ENCODE peak calls at places on chromosome 17, in six cellular contexts. S, R, Q, D, G and C are unnamed samples.

GRCh38 chr17:21177854-21178600 is 35.9 kb downstream of the TMEM11 start:
- DNase-seq in R (no peak), D (no peak), S (no peak), Q (no peak), G (no peak), C (peak)

GRCh38 chr17:74042744-74043486 is 160.6 kb upstream of the RPL38 start:
- DNase-seq in D (peak), S (peak), G (no peak), Q (no peak), R (peak), C (no peak)

GRCh38 chr17:47317119-47317518 is 6.6 kb upstream of the EFCAB13 start:
- DNase-seq in D (peak), S (no peak), G (no peak), R (no peak), Q (no peak), C (no peak)

GRCh38 chr17:15510361-15510760 is 42.9 kb upstream of the CDRT4 start:
- DNase-seq in Q (no peak), D (peak), G (no peak), R (peak), S (no peak), C (no peak)

GRCh38 chr17:81809556-81809998 is 5.6 kb downstream of the GCGR start:
- DNase-seq in S (no peak), G (no peak), D (no peak), R (no peak), Q (no peak), C (no peak)

GRCh38 chr17:74702132-74702876 is 10.4 kb downstream of the CD300LF start:
- DNase-seq in S (no peak), Q (no peak), D (no peak), G (no peak), R (no peak), C (no peak)

GRCh38 chr17:71792966-71793365 is 327.9 kb upstream of the SOX9 start:
- DNase-seq in D (peak), G (no peak), S (no peak), R (peak), Q (no peak), C (no peak)

GRCh38 chr17:69477900-69478266 is 63.4 kb downstream of the MAP2K6 start:
- DNase-seq in S (no peak), R (no peak), Q (no peak), D (no peak), G (no peak), C (no peak)

GRCh38 chr17:3835410-3836229 is 10.4 kb downstream of the NCBP3 start:
- DNase-seq in D (no peak), R (no peak), S (no peak), G (no peak), Q (no peak), C (no peak)

GRCh38 chr17:47618416-47618815 is 31.3 kb upstream of the KPNB1 start:
- DNase-seq in R (peak), G (no peak), D (peak), S (peak), Q (no peak), C (no peak)

GRCh38 chr17:36525113-36525512 is 9.6 kb downstream of the MYO19 start:
- DNase-seq in R (no peak), Q (no peak), D (peak), S (no peak), G (no peak), C (no peak)

GRCh38 chr17:82920715-82921114 is 80.9 kb upstream of the ZNF750 start:
- DNase-seq in G (no peak), R (no peak), S (no peak), D (no peak), Q (no peak), C (no peak)

GRCh38 chr17:3678095-3678820 is 9.6 kb downstream of the EMC6 start:
- DNase-seq in Q (no peak), S (peak), D (peak), G (no peak), R (no peak), C (peak)

GRCh38 chr17:63843387-63844292 is 1.2 kb upstream of the SMARCD2 start:
- DNase-seq in G (no peak), D (peak), R (peak), S (no peak), Q (no peak), C (no peak)

GRCh38 chr17:75341784-75342183 is 52.6 kb upstream of the SLC25A19 start:
- DNase-seq in R (no peak), D (no peak), S (no peak), Q (no peak), G (no peak), C (no peak)

GRCh38 chr17:39217734-39218369 is 7.9 kb downstream of the STAC2 start:
- DNase-seq in S (no peak), Q (no peak), R (no peak), G (no peak), D (no peak), C (no peak)

GRCh38 chr17:17235212-17236174 is 1.5 kb downstream of the FLCN start:
- DNase-seq in R (peak), Q (no peak), D (peak), G (no peak), S (no peak), C (no peak)

GRCh38 chr17:6497496-6498221 is 53.4 kb downstream of the PIMREG start:
- DNase-seq in S (no peak), D (no peak), Q (no peak), R (no peak), G (no peak), C (peak)
- H2BK15ac ChIP-seq in S (no peak), D (no peak), Q (peak), R (no peak), G (peak), C (no peak)

GRCh38 chr17:80663783-80664206 is 119.2 kb downstream of the RPTOR start:
- DNase-seq in G (no peak), R (peak), D (peak), Q (no peak), S (no peak), C (no peak)
- H2BK15ac ChIP-seq in G (peak), R (no peak), D (peak), Q (no peak), S (no peak), C (no peak)

GRCh38 chr17:19933633-19934032 is 44.0 kb downstream of the AKAP10 start:
- DNase-seq in Q (no peak), S (no peak), D (no peak), R (no peak), G (no peak), C (no peak)
- H2BK15ac ChIP-seq in Q (no peak), S (no peak), D (no peak), R (no peak), G (no peak), C (no peak)

DNA sequence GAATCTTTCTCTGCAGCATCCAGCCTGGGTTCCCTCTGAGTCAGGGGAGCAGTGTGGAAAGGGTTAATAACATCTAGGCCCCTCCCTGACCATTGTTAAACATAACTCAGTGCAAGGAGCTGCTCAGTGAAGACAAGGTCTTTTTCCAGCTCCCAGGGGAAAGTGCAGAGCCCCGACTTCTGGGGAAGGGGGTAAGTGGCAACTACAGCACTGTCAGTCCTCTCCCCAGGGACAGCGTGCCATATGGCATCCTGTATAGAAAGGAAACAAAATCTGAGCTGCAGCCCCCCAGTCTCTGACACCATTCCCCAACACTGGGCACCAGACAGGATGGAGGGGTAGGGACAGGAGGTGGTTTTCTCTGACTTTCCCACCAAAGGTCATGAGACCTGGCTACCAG is 7.8 kb downstream of the MRPL27 start:
- DNase-seq in D (no peak), S (no peak), Q (no peak), R (no peak), G (no peak), C (no peak)
- H2BK15ac ChIP-seq in D (no peak), S (no peak), Q (no peak), R (no peak), G (no peak), C (no peak)

GRCh38 chr17:2244545-2245525 is 58.8 kb downstream of the SMG6 start:
- DNase-seq in S (peak), R (peak), D (peak), Q (peak), G (peak), C (peak)
- H2BK15ac ChIP-seq in S (no peak), R (no peak), D (peak), Q (no peak), G (no peak), C (no peak)

GRCh38 chr17:58352018-58352842 is at the start of gene SUPT4H1:
- DNase-seq in R (peak), D (peak), Q (peak), S (peak), G (peak), C (peak)
- H2BK15ac ChIP-seq in R (peak), D (no peak), Q (peak), S (no peak), G (no peak), C (no peak)

DNA sequence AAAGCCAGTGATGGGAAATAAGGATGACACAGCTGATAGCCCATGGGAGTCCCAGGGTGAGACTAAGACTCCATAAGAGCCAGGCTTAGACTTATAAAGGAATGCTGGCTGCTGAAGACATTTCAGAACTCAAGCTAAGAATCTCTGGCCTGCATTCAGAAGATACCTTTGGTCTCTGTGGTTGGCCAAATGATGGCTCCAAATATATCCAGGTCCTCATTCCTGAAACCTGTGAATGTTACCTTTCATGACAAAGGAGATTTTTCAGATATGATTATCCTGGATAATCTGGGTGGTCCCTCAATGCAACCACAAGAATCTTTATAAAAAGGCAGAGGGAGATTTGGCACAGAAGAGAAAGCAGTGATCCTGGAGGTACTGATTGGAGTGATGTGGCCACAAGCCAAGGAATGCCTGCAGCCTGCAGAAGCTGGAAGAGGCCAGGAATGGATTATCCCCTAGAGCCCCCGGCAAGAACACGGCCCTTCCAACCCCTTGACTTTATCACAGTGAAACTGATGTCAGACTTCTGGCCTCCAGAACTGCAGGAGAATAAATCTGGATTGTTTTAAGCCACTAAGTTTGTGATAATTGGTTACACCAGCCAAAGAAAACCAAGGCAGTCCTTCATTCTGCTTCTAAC is 253.3 kb downstream of the SLC39A11 start:
- DNase-seq in Q (no peak), D (no peak), G (no peak), R (no peak), S (no peak), C (no peak)
- H2BK15ac ChIP-seq in Q (no peak), D (no peak), G (no peak), R (no peak), S (no peak), C (no peak)

GRCh38 chr17:50699410-50699809 is 8.3 kb downstream of the ANKRD40 start:
- DNase-seq in D (no peak), G (no peak), S (no peak), R (no peak), Q (no peak), C (no peak)

GRCh38 chr17:50697076-50697475 is 10.6 kb downstream of the ANKRD40 start:
- DNase-seq in Q (no peak), D (no peak), G (no peak), R (no peak), S (no peak), C (no peak)

GRCh38 chr17:50693041-50693682 is 14.6 kb downstream of the ANKRD40 start:
- DNase-seq in G (no peak), R (no peak), D (peak), S (no peak), Q (no peak), C (no peak)

GRCh38 chr17:50696365-50696879 is 11.3 kb downstream of the ANKRD40 start:
- DNase-seq in Q (no peak), S (no peak), G (no peak), D (no peak), R (no peak), C (no peak)

GRCh38 chr17:50697663-50698272 is 9.9 kb downstream of the ANKRD40 start:
- DNase-seq in D (no peak), G (no peak), R (no peak), S (no peak), Q (no peak), C (no peak)
- H2BK15ac ChIP-seq in D (no peak), G (no peak), R (no peak), S (no peak), Q (no peak), C (no peak)

DNA sequence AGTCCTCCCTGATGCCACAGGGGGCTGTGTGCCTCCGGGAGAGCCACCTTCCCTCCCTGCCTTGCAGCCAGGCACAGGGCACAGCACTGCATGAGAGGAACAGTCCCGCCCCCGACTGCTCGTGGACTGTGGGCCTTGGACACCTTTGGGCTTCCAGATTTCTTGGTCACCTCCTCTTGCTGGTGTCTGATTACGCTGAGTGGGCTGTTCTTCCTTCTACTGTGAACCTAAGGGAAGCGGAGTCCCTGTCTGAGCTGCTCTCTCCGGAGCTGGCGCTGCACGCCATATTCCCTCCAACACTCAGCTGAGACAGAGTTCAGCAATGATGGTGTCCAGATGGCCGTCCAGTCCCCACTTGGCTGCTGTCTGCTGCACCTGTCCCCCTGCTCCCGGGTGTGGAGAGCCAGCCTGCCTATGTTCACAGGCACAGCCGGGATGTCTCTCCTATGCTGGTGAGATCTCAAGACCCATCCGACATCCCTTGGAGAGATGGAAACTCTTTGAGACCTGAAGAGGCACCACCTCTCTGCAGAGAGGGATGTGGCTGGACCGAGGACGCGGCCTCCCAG is 171.7 kb downstream of the ENGASE start:
- DNase-seq in S (no peak), G (no peak), R (no peak), Q (no peak), D (no peak), C (no peak)
- H2BK15ac ChIP-seq in S (no peak), G (peak), R (no peak), Q (no peak), D (no peak), C (no peak)